ENCODE peak calls at places on chromosomes 13 and 19, in eight cellular contexts. Q is MM.1S; A is CD4-positive, CD25-positive, alpha-beta regulatory T cell; B is A549; I is neuronal stem cell; C is neural progenitor cell; G is right atrium auricular region; J is aorta. Z is an unnamed sample. For H3K4me1, the result is how much of the 10 kb centered on the place peaks cover.

GRCh38 chr13:26062853-26063444 is 11.1 kb upstream of the SHISA2 start:
- DNase-seq in Q (peak), A (peak), B (peak), I (peak), C (peak), G (no peak), J (no peak), Z (no peak)

GRCh38 chr19:51727349-51727880 is 3.6 kb upstream of the HAS1 start:
- DNase-seq in Q (no peak), A (no peak), B (no peak), I (no peak), C (no peak), G (no peak), J (no peak), Z (no peak)

GRCh38 chr13:74217816-74218215 is 83.6 kb upstream of the KLF12 start:
- DNase-seq in Q (no peak), A (no peak), B (no peak), I (no peak), C (no peak), G (no peak), J (no peak), Z (no peak)

GRCh38 chr13:112968910-112969691 is at the start of gene MCF2L:
- DNase-seq in Q (no peak), A (peak), B (peak), I (peak), C (peak), G (no peak), J (peak), Z (peak)

GRCh38 chr19:56116606-56117005 is 4.5 kb downstream of the ZNF787 start:
- DNase-seq in Q (no peak), A (no peak), B (no peak), I (no peak), C (no peak), G (no peak), J (no peak), Z (no peak)

GRCh38 chr13:38418286-38418685 is 68.6 kb downstream of the UFM1 start:
- DNase-seq in Q (no peak), A (no peak), B (no peak), I (no peak), C (no peak), G (no peak), J (no peak), Z (no peak)

GRCh38 chr13:76307157-76307556 is 579.0 kb downstream of the KCTD12 start:
- DNase-seq in Q (no peak), A (no peak), B (no peak), I (no peak), C (peak), G (no peak), J (no peak), Z (no peak)

GRCh38 chr19:17953869-17954268 is 13.0 kb upstream of the KCNN1 start:
- DNase-seq in Q (no peak), A (no peak), B (no peak), I (no peak), C (peak), G (no peak), J (no peak), Z (no peak)

GRCh38 chr13:75194717-75195116 is 287.3 kb downstream of the TBC1D4 start:
- DNase-seq in Q (no peak), A (no peak), B (no peak), I (no peak), C (no peak), G (no peak), J (no peak), Z (no peak)

GRCh38 chr13:49569993-49570689 is 15.2 kb downstream of the RCBTB1 start:
- DNase-seq in Q (no peak), A (peak), B (no peak), I (no peak), C (no peak), G (no peak), J (no peak), Z (no peak)

GRCh38 chr13:49563513-49563912 is 21.8 kb downstream of the RCBTB1 start:
- DNase-seq in Q (no peak), A (no peak), B (no peak), I (no peak), C (no peak), G (no peak), J (no peak), Z (no peak)

GRCh38 chr13:49571299-49572240 is 13.8 kb downstream of the RCBTB1 start:
- DNase-seq in Q (no peak), A (peak), B (no peak), I (no peak), C (no peak), G (no peak), J (no peak), Z (no peak)

DNA sequence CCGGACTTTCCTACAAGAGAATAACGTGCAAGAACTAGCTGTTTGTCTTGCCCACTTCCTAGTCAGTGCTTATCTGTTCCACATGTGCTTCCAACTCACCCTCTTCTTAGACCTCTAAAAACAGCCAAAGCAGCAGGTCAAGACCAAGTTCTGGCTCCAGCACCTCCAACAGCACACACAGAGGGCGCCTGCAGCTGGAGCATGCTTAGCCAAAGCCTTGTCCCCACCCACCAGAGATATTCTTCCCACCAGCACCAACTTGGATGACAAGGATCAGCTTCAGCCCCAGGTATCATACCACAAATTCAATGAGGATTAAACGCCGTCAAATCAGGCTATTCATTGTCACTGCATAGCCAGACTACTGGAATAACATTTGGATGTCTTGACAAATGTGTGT is 17.9 kb downstream of the RCBTB1 start:
- DNase-seq in Q (no peak), A (no peak), B (no peak), I (no peak), C (no peak), G (no peak), J (no peak), Z (no peak)
- H3K4me1 ChIP-seq in Q (under half), A (under half), B (under half), I (under half), C (under half), G (under half), J (under half), Z (under half)

GRCh38 chr19:45852145-45852750 is 10.7 kb downstream of the SYMPK start:
- DNase-seq in Q (no peak), A (no peak), B (no peak), I (no peak), C (no peak), G (no peak), J (no peak), Z (no peak)
- H3K27ac ChIP-seq in Q (no peak), A (no peak), B (no peak), I (no peak), C (no peak), G (no peak), J (no peak), Z (no peak)

GRCh38 chr13:97256343-97256783 is 34.2 kb downstream of the MBNL2 start:
- DNase-seq in Q (no peak), A (no peak), B (peak), I (no peak), C (no peak), G (no peak), J (no peak), Z (no peak)
- H3K4me3 ChIP-seq in Q (no peak), A (no peak), B (peak), I (no peak), C (no peak), G (no peak), J (no peak), Z (no peak)

GRCh38 chr19:1245468-1245867 is 2.9 kb upstream of the MIDN start:
- DNase-seq in Q (no peak), A (no peak), B (no peak), I (no peak), C (no peak), G (no peak), J (peak), Z (no peak)
- H3K4me1 ChIP-seq in Q (under half), A (under half), B (half or more), I (under half), C (under half), G (half or more), J (under half), Z (under half)